ENCODE peak calls at places on chromosomes 7 and 10, in six cellular contexts. One of them, this sample, is unnamed.

GRCh38 chr10:80154978-80155695 is 22.6 kb downstream of the PLAC9 start:
- DNase-seq in activated naive CD4-positive, alpha-beta T cell treated with Interleukin-2 at 50 U/mL for 16 hours: no peak
- DNase-seq in T-helper 2 cell: no peak
- DNase-seq in T-cell: no peak
- DNase-seq in A172: peak; percentile 69
- DNase-seq in GM23248: peak; percentile 95
- DNase-seq in this sample: no peak

GRCh38 chr10:43377393-43377883 is 6.0 kb downstream of the FXYD4 start:
- DNase-seq in GM23248: no peak
- DNase-seq in T-helper 2 cell: no peak
- DNase-seq in activated naive CD4-positive, alpha-beta T cell treated with Interleukin-2 at 50 U/mL for 16 hours: no peak
- DNase-seq in A172: no peak
- DNase-seq in T-cell: no peak
- DNase-seq in this sample: no peak

GRCh38 chr7:40793132-40793531 is 658.3 kb downstream of the SUGCT start:
- DNase-seq in T-helper 2 cell: no peak
- DNase-seq in GM23248: peak; percentile 64
- DNase-seq in A172: peak; percentile 45
- DNase-seq in T-cell: no peak
- DNase-seq in activated naive CD4-positive, alpha-beta T cell treated with Interleukin-2 at 50 U/mL for 16 hours: no peak
- DNase-seq in this sample: no peak

GRCh38 chr10:17965649-17966048 is 13.9 kb downstream of the SLC39A12 start:
- DNase-seq in T-cell: no peak
- DNase-seq in A172: no peak
- DNase-seq in GM23248: no peak
- DNase-seq in T-helper 2 cell: no peak
- DNase-seq in activated naive CD4-positive, alpha-beta T cell treated with Interleukin-2 at 50 U/mL for 16 hours: no peak
- DNase-seq in this sample: no peak

GRCh38 chr10:124025638-124026336 is 67.6 kb downstream of the CHST15 start:
- DNase-seq in GM23248: peak; percentile 21
- DNase-seq in T-cell: no peak
- DNase-seq in A172: peak; percentile 10
- DNase-seq in activated naive CD4-positive, alpha-beta T cell treated with Interleukin-2 at 50 U/mL for 16 hours: no peak
- DNase-seq in T-helper 2 cell: no peak
- DNase-seq in this sample: no peak

GRCh38 chr10:62016477-62017140 is 115.1 kb downstream of the ARID5B start:
- DNase-seq in T-helper 2 cell: no peak
- DNase-seq in A172: no peak
- DNase-seq in activated naive CD4-positive, alpha-beta T cell treated with Interleukin-2 at 50 U/mL for 16 hours: no peak
- DNase-seq in T-cell: no peak
- DNase-seq in GM23248: peak; percentile 52
- DNase-seq in this sample: no peak

GRCh38 chr7:141012696-141013344 is 1.9 kb downstream of the MRPS33 start:
- DNase-seq in A172: no peak
- DNase-seq in T-cell: no peak
- DNase-seq in activated naive CD4-positive, alpha-beta T cell treated with Interleukin-2 at 50 U/mL for 16 hours: no peak
- DNase-seq in T-helper 2 cell: peak; percentile 16
- DNase-seq in GM23248: peak; percentile 78
- DNase-seq in this sample: no peak

GRCh38 chr7:101303102-101303701 is 18.4 kb downstream of the IFT22 start:
- DNase-seq in T-helper 2 cell: no peak
- DNase-seq in T-cell: no peak
- DNase-seq in activated naive CD4-positive, alpha-beta T cell treated with Interleukin-2 at 50 U/mL for 16 hours: no peak
- DNase-seq in A172: no peak
- DNase-seq in GM23248: peak; percentile 19
- DNase-seq in this sample: no peak

GRCh38 chr7:2894118-2894940 is 50.2 kb upstream of the GNA12 start:
- DNase-seq in activated naive CD4-positive, alpha-beta T cell treated with Interleukin-2 at 50 U/mL for 16 hours: peak; percentile 50
- DNase-seq in A172: no peak
- DNase-seq in GM23248: no peak
- DNase-seq in T-cell: peak; percentile 47
- DNase-seq in T-helper 2 cell: peak; percentile 68
- DNase-seq in this sample: no peak

This sample was measured in T-helper 22 cell.